ENCODE peak calls at places on chromosomes 7 and 10, in four cellular contexts. A is tibial nerve, X is GM06990, Q is K562. D is an unnamed sample.

GRCh38 chr10:124005991-124006392 is 87.4 kb downstream of the CHST15 start:
- DNase-seq in A (no peak), X (no peak), Q (no peak), D (no peak)

GRCh38 chr10:12707461-12708185 is 293.9 kb downstream of the CCDC3 start:
- DNase-seq in A (no peak), X (no peak), Q (no peak), D (no peak)

GRCh38 chr7:91250706-91251105 is 13.5 kb upstream of the FZD1 start:
- DNase-seq in A (no peak), X (no peak), Q (no peak), D (no peak)

GRCh38 chr10:25828475-25828874 is 105.6 kb upstream of the MYO3A start:
- DNase-seq in A (no peak), X (no peak), Q (no peak), D (no peak)

GRCh38 chr7:107394831-107395230 is 75.0 kb upstream of the GPR22 start:
- DNase-seq in A (no peak), X (no peak), Q (no peak), D (no peak)

GRCh38 chr10:119270893-119271361 is 63.6 kb downstream of the GRK5 start:
- DNase-seq in A (no peak), X (peak; percentile 73), Q (peak; percentile 58), D (peak; percentile 51)

GRCh38 chr10:3635248-3635647 is 149.8 kb downstream of the KLF6 start:
- DNase-seq in A (no peak), X (no peak), Q (no peak), D (no peak)

GRCh38 chr7:26862806-26863205 is 1.6 kb downstream of the SKAP2 start:
- DNase-seq in A (no peak), X (no peak), Q (no peak), D (no peak)

GRCh38 chr10:67606572-67606971 is 89.4 kb downstream of the CTNNA3 start:
- DNase-seq in A (no peak), X (no peak), Q (no peak), D (no peak)

GRCh38 chr7:79377097-79377496 is 76.4 kb downstream of the MAGI2 start:
- DNase-seq in A (no peak), X (no peak), Q (no peak), D (no peak)

GRCh38 chr7:16669581-16669980 is 23.6 kb downstream of the BZW2 start:
- DNase-seq in A (no peak), X (no peak), Q (no peak), D (no peak)

GRCh38 chr10:93913706-93914105 is 19.9 kb downstream of the SLC35G1 start:
- DNase-seq in A (no peak), X (no peak), Q (no peak), D (no peak)

GRCh38 chr10:5547934-5548660 is 23.3 kb downstream of the CALML3 start:
- DNase-seq in A (no peak), X (no peak), Q (no peak), D (no peak)

GRCh38 chr7:105268056-105268455 is 120.7 kb downstream of the SRPK2 start:
- DNase-seq in A (no peak), X (no peak), Q (no peak), D (no peak)

GRCh38 chr10:36254191-36254590 is 612.1 kb upstream of the FZD8 start:
- DNase-seq in A (peak; percentile 88), X (no peak), Q (no peak), D (no peak)

GRCh38 chr7:92836489-92837213 is at the start of gene CDK6:
- DNase-seq in A (peak; percentile 25), X (peak; percentile 78), Q (peak; percentile 91), D (no peak)

GRCh38 chr7:41005381-41005901 is 697.4 kb downstream of the INHBA start:
- DNase-seq in A (peak; percentile 41), X (no peak), Q (no peak), D (no peak)

GRCh38 chr10:103933557-103934121 is 15.7 kb upstream of the STN1 start:
- DNase-seq in A (no peak), X (no peak), Q (no peak), D (no peak)

GRCh38 chr10:93352638-93353383 is 129.3 kb downstream of the MYOF start:
- DNase-seq in A (peak; percentile 34), X (no peak), Q (peak; percentile 31), D (no peak)

DNA sequence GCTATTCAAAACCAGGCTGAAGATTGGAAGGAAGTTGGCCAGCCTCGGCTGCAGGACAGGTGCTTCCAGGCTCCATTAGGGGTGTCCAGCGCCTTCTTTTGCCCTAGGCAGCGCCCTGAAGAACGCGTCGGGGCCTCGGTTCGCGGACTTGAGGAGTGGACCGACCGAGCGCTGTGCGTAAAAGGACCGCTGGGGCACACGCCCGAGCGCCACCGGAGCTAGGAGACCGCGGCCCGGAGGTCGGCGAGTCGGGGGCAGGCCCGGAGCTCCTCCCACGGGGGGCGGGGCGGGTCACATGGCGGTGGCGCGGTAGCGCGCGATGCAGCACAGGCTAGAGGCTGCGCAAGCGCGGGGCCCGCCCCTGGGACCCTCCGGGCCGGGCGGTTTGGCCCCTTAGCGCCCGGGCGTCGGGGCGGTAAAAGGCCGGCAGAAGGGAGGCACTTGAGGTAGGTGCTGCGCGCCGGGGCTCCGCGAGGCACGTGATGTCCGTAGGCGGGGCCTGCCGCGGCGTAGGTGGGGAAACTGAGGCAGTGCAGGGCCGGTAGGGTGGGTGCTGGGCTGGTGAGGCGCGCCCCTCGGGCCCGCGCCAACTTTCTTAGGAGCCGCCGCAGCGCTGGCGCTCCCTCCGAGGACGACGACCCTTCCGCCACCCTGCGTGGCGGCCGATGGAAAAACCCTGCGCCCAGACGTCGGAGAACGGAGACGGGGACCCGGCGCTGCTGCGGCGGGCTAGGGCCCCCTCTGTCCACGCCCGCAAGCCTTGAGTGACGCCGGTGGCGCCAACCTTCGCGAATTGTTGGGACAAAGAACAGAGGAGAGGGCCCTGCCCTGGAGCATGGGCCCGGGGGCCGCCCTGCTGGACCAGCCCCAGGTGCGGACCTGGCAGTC is at the start of gene PRXL2A:
- DNase-seq in A (peak; percentile 59), X (peak; percentile 81), Q (peak; percentile 48), D (no peak)
- TF ChIP-seq CTCF in A (peak; percentile 13), X (no peak), Q (no peak), D (no peak)

DNA sequence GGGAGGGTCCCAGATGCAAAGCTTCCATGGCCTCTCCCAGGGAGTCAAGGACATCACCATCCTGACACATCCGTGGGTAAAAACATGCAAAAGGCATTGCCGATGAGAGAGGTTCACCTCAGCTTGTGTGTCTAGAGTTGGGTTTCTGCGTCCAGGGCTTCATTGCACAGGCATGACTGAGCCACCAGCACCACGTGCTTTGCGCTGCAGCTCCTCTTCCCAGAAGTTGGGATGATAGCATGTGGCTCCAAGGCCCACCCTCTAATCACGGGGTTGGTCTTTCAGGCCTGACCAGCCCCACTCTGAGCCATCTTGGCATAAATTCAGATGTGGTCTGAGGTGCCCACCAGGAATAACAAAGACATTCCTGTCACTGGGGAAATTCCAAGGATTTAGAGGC is 7.1 kb upstream of the RASGEF1A start:
- DNase-seq in A (no peak), X (no peak), Q (no peak), D (no peak)
- H3K4me3 ChIP-seq in A (no peak overlapping the region), X (no peak overlapping the region), Q (no peak overlapping the region), D (no peak overlapping the region)

DNA sequence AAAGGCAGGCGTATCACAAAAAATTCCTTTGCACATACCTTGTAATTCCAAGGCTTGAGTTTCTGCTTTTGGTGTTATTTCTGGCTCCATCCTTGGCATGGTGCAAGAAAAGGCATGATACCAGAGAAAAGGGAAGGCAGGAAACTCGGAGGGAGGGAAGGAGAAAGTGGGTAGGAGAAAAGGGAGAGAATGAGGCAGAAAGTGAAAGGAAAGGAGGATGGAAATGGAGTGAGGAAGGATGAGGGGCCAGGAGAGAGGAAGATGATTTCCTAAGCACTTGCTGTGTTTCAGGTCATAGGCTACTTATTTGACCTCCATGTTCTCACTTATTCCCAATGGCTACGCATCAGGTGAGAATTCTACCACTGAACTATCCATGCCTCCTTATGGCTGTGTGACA is 110.8 kb upstream of the JCAD start:
- DNase-seq in A (no peak), X (no peak), Q (no peak), D (no peak)
- TF ChIP-seq CTCF in A (no peak), X (no peak), Q (no peak), D (no peak)

DNA sequence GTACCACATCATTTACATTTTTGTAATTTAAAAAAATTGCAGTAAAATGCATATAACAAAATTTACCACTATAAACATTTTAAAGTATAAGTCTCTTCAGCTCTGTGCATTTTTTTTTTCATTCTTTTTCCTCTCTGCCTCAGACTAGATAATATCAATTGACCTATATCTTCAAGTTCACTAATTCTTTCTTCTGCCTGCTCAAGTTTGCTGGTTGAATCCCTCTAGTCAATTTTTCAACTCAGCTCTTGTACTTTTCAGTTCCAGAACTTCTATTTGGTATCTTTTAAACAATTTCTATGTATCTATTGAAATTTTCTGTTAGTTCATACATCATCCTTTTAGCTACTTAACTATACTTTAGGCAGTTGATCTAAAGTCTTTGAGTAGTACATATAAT is 112.0 kb downstream of the MICU1 start:
- DNase-seq in A (no peak), X (no peak), Q (no peak), D (no peak)
- H3K4me3 ChIP-seq in A (no peak overlapping the region), X (no peak overlapping the region), Q (no peak overlapping the region), D (no peak overlapping the region)

DNA sequence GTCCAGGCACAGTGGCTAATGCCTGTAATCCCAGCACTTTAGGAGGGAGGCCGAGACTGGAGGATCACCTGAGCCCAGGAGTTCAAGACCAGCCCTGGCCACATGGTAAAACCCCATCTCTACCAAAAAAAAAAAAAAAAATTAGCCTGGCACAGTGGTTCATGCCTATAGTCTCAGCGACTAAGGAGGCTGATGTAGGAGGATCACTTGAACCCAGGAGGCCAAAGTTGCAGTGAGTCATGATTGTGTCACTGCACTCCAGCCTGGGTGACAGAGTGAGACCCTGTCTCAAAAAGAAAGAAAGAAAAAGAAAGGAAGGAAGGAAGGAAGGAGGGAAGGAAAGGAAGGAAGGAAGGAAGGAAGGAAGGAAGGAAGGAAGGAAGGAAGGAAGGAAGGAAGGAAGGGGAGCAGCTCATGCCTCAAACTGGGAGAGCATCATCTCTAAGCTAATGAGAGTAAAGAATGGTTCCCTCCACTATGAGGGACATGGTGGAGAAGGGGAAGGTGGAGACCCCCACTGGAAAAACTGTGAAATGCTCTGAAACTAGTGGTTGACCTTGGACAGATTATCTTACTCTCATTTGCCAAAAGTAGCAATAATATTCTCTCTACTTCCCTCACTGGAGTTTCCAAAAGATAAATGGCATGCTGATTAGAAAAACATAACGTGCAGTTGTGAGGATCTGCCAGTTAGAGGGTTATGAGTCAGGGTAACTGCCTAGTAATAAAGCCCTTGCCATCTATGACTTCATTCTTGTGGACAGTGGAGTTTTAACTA is 16.8 kb downstream of the GIMAP5 start:
- DNase-seq in A (no peak), X (peak; percentile 49), Q (peak; percentile 56), D (no peak)
- TF ChIP-seq CTCF in A (no peak), X (peak; percentile 46), Q (peak; percentile 82), D (peak; percentile 56)

D was measured in GM12864.